ENCODE peak calls at places on chromosomes 16 and 17, in eight cellular contexts. S is NCI-H2081, C is IMR-90, U is tibial artery, A is left colon, N is NCI-H345, R is NCI-H1105, M is BJ. K is an unnamed sample.

GRCh38 chr17:42845918-42846593 is 1.7 kb downstream of the AOC2 start:
- DNase-seq in S (no peak), N (no peak), U (no peak), R (no peak), C (no peak), A (no peak), M (no peak), K (no peak)

GRCh38 chr16:67530013-67530939 is 1.6 kb downstream of the RIPOR1 start:
- DNase-seq in A (peak), M (peak), S (peak), N (peak), C (peak), R (no peak), U (peak), K (peak)

GRCh38 chr17:82734987-82735866 is at the start of gene FN3K:
- DNase-seq in S (peak), A (peak), C (peak), M (no peak), N (peak), R (peak), U (peak), K (peak)

GRCh38 chr17:50101346-50102163 is 6.4 kb downstream of the PDK2 start:
- DNase-seq in A (peak), U (no peak), N (no peak), R (no peak), C (peak), M (no peak), S (no peak), K (peak)

GRCh38 chr17:7851438-7852261 is 3.2 kb upstream of the TMEM88 start:
- DNase-seq in U (peak), A (peak), N (peak), C (peak), S (peak), R (peak), M (no peak), K (peak)

GRCh38 chr17:28597606-28598383 is 1.0 kb downstream of the SPAG5 start:
- DNase-seq in S (no peak), R (peak), N (no peak), A (no peak), M (no peak), U (no peak), C (no peak), K (no peak)

GRCh38 chr16:1917665-1918111 is 527 bp downstream of the HS3ST6 start:
- DNase-seq in A (no peak), C (no peak), S (no peak), R (no peak), M (no peak), U (no peak), N (no peak), K (no peak)

GRCh38 chr16:9836118-9836736 is 346.0 kb downstream of the GRIN2A start:
- DNase-seq in N (no peak), A (peak), S (no peak), M (no peak), U (no peak), C (no peak), R (no peak), K (peak)

GRCh38 chr17:37490638-37491614 is 1.2 kb downstream of the DUSP14 start:
- DNase-seq in S (no peak), A (no peak), U (peak), N (no peak), M (peak), C (peak), R (no peak), K (peak)

GRCh38 chr17:49403514-49404289 is 11.0 kb downstream of the PHB1 start:
- DNase-seq in C (no peak), R (no peak), M (no peak), N (no peak), S (no peak), A (no peak), U (no peak), K (no peak)

GRCh38 chr17:74118504-74118903 is 85.0 kb upstream of the RPL38 start:
- DNase-seq in N (no peak), S (no peak), U (peak), M (no peak), C (no peak), R (no peak), A (no peak), K (no peak)

GRCh38 chr16:72064361-72064894 is 1.4 kb downstream of the HPR start:
- DNase-seq in C (no peak), N (no peak), U (no peak), R (no peak), S (no peak), A (no peak), M (no peak), K (no peak)

GRCh38 chr17:57424777-57425188 is 168.5 kb downstream of the MSI2 start:
- DNase-seq in A (peak), U (no peak), N (no peak), C (peak), M (no peak), S (no peak), R (no peak), K (peak)

GRCh38 chr17:16044484-16044883 is 44.9 kb downstream of the TTC19 start:
- DNase-seq in N (no peak), R (no peak), C (no peak), A (no peak), U (no peak), M (no peak), S (no peak), K (no peak)